ENCODE peak calls at places on chromosome 18, in four cellular contexts. Z is psoas muscle, X is right cardiac atrium, J is ovary. V is an unnamed sample.
A peak's percentile ranks its signal among the peaks of the same experiment; 100 is the strongest.

GRCh38 chr18:44937985-44938384 is 257.3 kb downstream of the SETBP1 start:
- DNase-seq in Z (no peak), X (no peak), J (no peak), V (no peak)

GRCh38 chr18:35178260-35178659 is 62.6 kb upstream of the ZNF397 start:
- DNase-seq in Z (peak; percentile 25), X (no peak), J (no peak), V (no peak)

GRCh38 chr18:38930881-38931753 is 1365.5 kb upstream of the CELF4 start:
- DNase-seq in Z (no peak), X (no peak), J (no peak), V (no peak)

GRCh38 chr18:61443311-61443710 is 110.1 kb downstream of the CDH20 start:
- DNase-seq in Z (no peak), X (no peak), J (no peak), V (no peak)

GRCh38 chr18:12092398-12093229 is 1.0 kb upstream of the ANKRD62 start:
- DNase-seq in Z (no peak), X (peak; percentile 67), J (no peak), V (no peak)

GRCh38 chr18:24488824-24489493 is 28.5 kb downstream of the HRH4 start:
- DNase-seq in Z (no peak), X (no peak), J (no peak), V (no peak)

GRCh38 chr18:8288447-8289213 is 320.6 kb upstream of the RAB12 start:
- DNase-seq in Z (no peak), X (no peak), J (no peak), V (no peak)

GRCh38 chr18:12744103-12744502 is 41.3 kb downstream of the PSMG2 start:
- DNase-seq in Z (no peak), X (no peak), J (no peak), V (no peak)

GRCh38 chr18:34660572-34660971 is 49.5 kb upstream of the DTNA start:
- DNase-seq in Z (no peak), X (no peak), J (no peak), V (no peak)

GRCh38 chr18:45457933-45458332 is 157.3 kb upstream of the SLC14A2 start:
- DNase-seq in Z (no peak), X (no peak), J (no peak), V (no peak)

GRCh38 chr18:35062408-35062807 is 21.2 kb downstream of the MAPRE2 start:
- DNase-seq in Z (no peak), X (no peak), J (no peak), V (no peak)

GRCh38 chr18:58529714-58530354 is 99.1 kb downstream of the ALPK2 start:
- DNase-seq in Z (peak; percentile 40), X (peak; percentile 71), J (no peak), V (peak; percentile 84)

GRCh38 chr18:79197531-79197930 is 128.3 kb downstream of the ATP9B start:
- DNase-seq in Z (no peak), X (no peak), J (no peak), V (no peak)

GRCh38 chr18:24959100-24959499 is 392.9 kb downstream of the ZNF521 start:
- DNase-seq in Z (no peak), X (no peak), J (no peak), V (no peak)

GRCh38 chr18:74895686-74896085 is 298.0 kb downstream of the ZNF407 start:
- DNase-seq in Z (no peak), X (no peak), J (no peak), V (no peak)

GRCh38 chr18:12748671-12749070 is 45.8 kb downstream of the PSMG2 start:
- DNase-seq in Z (no peak), X (no peak), J (no peak), V (no peak)

GRCh38 chr18:50878345-50879301 is at the start of gene ME2:
- DNase-seq in Z (peak; percentile 91), X (peak; percentile 97), J (peak; percentile 95), V (peak; percentile 99)

GRCh38 chr18:22108674-22109073 is 60.7 kb upstream of the GATA6 start:
- DNase-seq in Z (no peak), X (no peak), J (no peak), V (no peak)

GRCh38 chr18:33334781-33335180 is 105.7 kb downstream of the CCDC178 start:
- DNase-seq in Z (no peak), X (no peak), J (no peak), V (no peak)

GRCh38 chr18:24995056-24995455 is 356.9 kb downstream of the ZNF521 start:
- DNase-seq in Z (no peak), X (no peak), J (no peak), V (no peak)

GRCh38 chr18:55651236-55651635 is 63.2 kb upstream of the TCF4 start:
- DNase-seq in Z (no peak), X (no peak), J (no peak), V (no peak)

GRCh38 chr18:4106407-4107033 is 348.6 kb downstream of the DLGAP1 start:
- DNase-seq in Z (peak; percentile 57), X (peak; percentile 72), J (peak; percentile 75), V (no peak)

GRCh38 chr18:60024345-60024744 is 124.5 kb downstream of the PMAIP1 start:
- DNase-seq in Z (no peak), X (no peak), J (no peak), V (no peak)

GRCh38 chr18:37705016-37705415 is 139.4 kb upstream of the CELF4 start:
- DNase-seq in Z (no peak), X (no peak), J (no peak), V (no peak)

GRCh38 chr18:55778731-55779460 is 190.9 kb upstream of the TCF4 start:
- DNase-seq in Z (no peak), X (no peak), J (no peak), V (no peak)

GRCh38 chr18:28854964-28855363 is 678.0 kb upstream of the CDH2 start:
- DNase-seq in Z (no peak), X (no peak), J (no peak), V (no peak)

GRCh38 chr18:57816208-57816999 is 13.3 kb upstream of the ATP8B1 start:
- DNase-seq in Z (no peak), X (no peak), J (no peak), V (no peak)

GRCh38 chr18:9081940-9082339 is 20.6 kb upstream of the NDUFV2 start:
- DNase-seq in Z (no peak), X (no peak), J (no peak), V (no peak)

GRCh38 chr18:10518595-10519273 is 7.1 kb upstream of the NAPG start:
- DNase-seq in Z (peak; percentile 28), X (peak; percentile 76), J (peak; percentile 79), V (no peak)

GRCh38 chr18:14179306-14179705 is 47.1 kb upstream of the ZNF519 start:
- DNase-seq in Z (no peak), X (no peak), J (no peak), V (peak; percentile 77)

GRCh38 chr18:49500136-49500921 is 13.3 kb upstream of the C18orf32 start:
- DNase-seq in Z (no peak), X (no peak), J (no peak), V (no peak)
- H3K4me3 ChIP-seq in Z (no peak overlapping the region), X (no peak overlapping the region), J (no peak overlapping the region), V (no peak overlapping the region)

DNA sequence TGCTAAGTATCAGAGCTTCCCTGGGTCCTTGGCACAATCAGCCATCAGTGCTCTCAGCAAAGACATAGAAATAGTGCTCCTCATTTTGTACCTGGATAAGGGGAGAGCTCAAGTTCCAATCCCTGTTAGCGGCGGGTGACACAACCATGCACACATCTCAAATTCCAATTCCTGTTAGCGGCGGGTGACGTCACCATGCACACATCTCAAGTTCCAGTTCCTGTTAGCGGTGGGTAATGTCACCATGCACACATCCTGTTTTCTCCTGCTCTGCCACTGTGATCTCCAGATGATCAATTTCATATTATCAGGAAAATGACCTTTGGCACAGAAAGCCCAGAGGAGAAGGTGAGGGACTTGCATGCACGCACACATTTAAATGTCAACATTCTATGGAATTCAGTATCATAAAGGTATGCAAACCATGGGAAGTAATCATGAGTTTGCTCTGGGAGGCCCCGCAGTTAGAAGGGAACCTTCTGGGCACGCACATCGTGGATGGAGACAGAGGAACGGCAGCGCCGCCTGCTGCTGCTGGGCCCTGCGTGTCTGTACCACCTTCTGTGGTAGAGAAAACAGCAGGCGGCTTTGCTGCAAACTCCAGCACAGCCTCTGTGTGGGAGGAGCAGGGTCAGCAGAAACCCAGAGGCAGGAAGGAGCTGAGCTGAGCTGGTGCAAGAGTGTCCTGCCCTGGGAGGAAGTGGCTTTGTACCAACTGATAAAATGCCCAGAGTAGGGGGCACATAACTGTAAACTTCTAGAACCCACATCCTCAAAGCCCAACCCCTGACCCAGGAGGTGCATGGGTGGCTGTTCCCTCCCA is 77.8 kb downstream of the MBP start:
- DNase-seq in Z (peak; percentile 82), X (peak; percentile 93), J (peak; percentile 89), V (peak; percentile 97)
- H3K4me3 ChIP-seq in Z (peak overlapping the region; percentile 27), X (no peak overlapping the region), J (no peak overlapping the region), V (no peak overlapping the region)

GRCh38 chr18:52343731-52344340 is 3.8 kb downstream of the DCC start:
- DNase-seq in Z (no peak), X (no peak), J (no peak), V (no peak)

GRCh38 chr18:52343138-52343537 is 3.1 kb downstream of the DCC start:
- DNase-seq in Z (no peak), X (no peak), J (no peak), V (no peak)

GRCh38 chr18:52339891-52340371 is at the start of gene DCC:
- DNase-seq in Z (no peak), X (no peak), J (no peak), V (no peak)

GRCh38 chr18:52341617-52342381 is 1.8 kb downstream of the DCC start:
- DNase-seq in Z (no peak), X (peak; percentile 18), J (no peak), V (no peak)

GRCh38 chr18:52340466-52341378 is 725 bp downstream of the DCC start:
- DNase-seq in Z (no peak), X (peak; percentile 30), J (no peak), V (no peak)
- H3K4me3 ChIP-seq in Z (no peak overlapping the region), X (peak overlapping the region; percentile 1), J (no peak overlapping the region), V (no peak overlapping the region)

GRCh38 chr18:48939368-48940097 is 11.2 kb downstream of the SMAD7 start:
- DNase-seq in Z (no peak), X (peak; percentile 89), J (peak; percentile 69), V (peak; percentile 84)
- H3K4me3 ChIP-seq in Z (peak overlapping the region; percentile 38), X (peak overlapping the region; percentile 10), J (peak overlapping the region; percentile 15), V (no peak overlapping the region)

DNA sequence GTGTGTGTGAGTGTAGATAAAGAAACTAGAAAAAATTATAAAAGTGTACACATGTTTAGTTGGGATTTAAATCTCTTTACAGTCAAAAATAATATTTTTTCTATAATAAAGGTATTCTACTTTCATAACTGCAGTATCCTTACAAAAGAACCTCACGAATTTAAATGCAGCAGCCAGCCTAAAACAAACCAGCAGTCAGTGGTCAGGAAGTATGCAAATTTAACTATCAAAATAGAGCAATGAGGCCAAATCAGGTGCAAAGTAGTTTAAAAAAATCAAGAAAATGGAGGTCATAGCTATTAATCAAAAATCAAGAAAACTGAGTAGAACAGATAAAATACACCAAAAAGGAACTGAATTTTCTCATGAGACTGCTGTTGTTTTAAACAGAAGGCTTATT is 407.1 kb downstream of the CDH19 start:
- DNase-seq in Z (no peak), X (no peak), J (no peak), V (no peak)
- H3K4me3 ChIP-seq in Z (no peak overlapping the region), X (no peak overlapping the region), J (no peak overlapping the region), V (no peak overlapping the region)

DNA sequence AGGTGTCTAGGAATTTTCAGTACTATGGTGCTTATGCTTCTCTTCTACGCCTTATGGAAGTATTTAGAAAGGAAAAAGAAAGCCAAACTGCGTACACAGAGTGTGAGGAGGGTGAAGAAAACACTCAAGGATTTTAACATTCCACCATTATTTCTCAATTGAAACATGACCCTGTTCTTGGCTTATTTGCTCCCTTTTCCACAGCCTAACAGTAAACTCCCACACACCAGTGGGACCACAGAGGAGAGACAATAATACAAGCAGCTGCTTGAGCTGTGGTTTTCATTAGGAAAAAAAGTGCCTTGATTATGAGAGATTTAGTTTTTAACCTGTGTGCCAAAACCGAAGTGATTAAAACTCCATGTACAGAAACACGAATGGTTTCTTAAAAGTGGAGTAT is 134.3 kb downstream of the MEP1B start:
- DNase-seq in Z (no peak), X (no peak), J (no peak), V (no peak)
- H3K4me3 ChIP-seq in Z (no peak overlapping the region), X (no peak overlapping the region), J (no peak overlapping the region), V (no peak overlapping the region)